ENCODE peak calls at places on chromosomes 11 and 22, in nine cellular contexts. One of them, this sample, is unnamed.

GRCh38 chr11:44889266-44889665 is 61.4 kb downstream of the TP53I11 start:
- ATAC-seq in IMR-90: peak; percentile 35
- ATAC-seq in upper lobe of left lung: no peak
- ATAC-seq in naive thymus-derived CD8-positive, alpha-beta T cell: no peak
- ATAC-seq in naive thymus-derived CD4-positive, alpha-beta T cell: no peak
- ATAC-seq in gastroesophageal sphincter: no peak
- ATAC-seq in foreskin keratinocyte: no peak
- ATAC-seq in lung: no peak
- ATAC-seq in Right ventricle myocardium superior: no peak
- ATAC-seq in this sample: no peak

GRCh38 chr11:119422505-119423416 is at the start of gene THY1:
- ATAC-seq in IMR-90: peak; percentile 81
- ATAC-seq in upper lobe of left lung: peak; percentile 77
- ATAC-seq in naive thymus-derived CD8-positive, alpha-beta T cell: no peak
- ATAC-seq in naive thymus-derived CD4-positive, alpha-beta T cell: no peak
- ATAC-seq in gastroesophageal sphincter: peak; percentile 62
- ATAC-seq in foreskin keratinocyte: peak; percentile 12
- ATAC-seq in lung: no peak
- ATAC-seq in Right ventricle myocardium superior: no peak
- ATAC-seq in this sample: peak; percentile 80

GRCh38 chr11:69272961-69273461 is 20.9 kb upstream of the MYEOV start:
- ATAC-seq in IMR-90: no peak
- ATAC-seq in upper lobe of left lung: no peak
- ATAC-seq in naive thymus-derived CD8-positive, alpha-beta T cell: no peak
- ATAC-seq in naive thymus-derived CD4-positive, alpha-beta T cell: no peak
- ATAC-seq in gastroesophageal sphincter: no peak
- ATAC-seq in foreskin keratinocyte: no peak
- ATAC-seq in lung: no peak
- ATAC-seq in Right ventricle myocardium superior: no peak
- ATAC-seq in this sample: no peak

GRCh38 chr22:44698531-44699421 is 3.2 kb upstream of the PRR5 start:
- ATAC-seq in IMR-90: peak; percentile 61
- ATAC-seq in upper lobe of left lung: peak; percentile 43
- ATAC-seq in naive thymus-derived CD8-positive, alpha-beta T cell: no peak
- ATAC-seq in naive thymus-derived CD4-positive, alpha-beta T cell: no peak
- ATAC-seq in gastroesophageal sphincter: peak; percentile 43
- ATAC-seq in foreskin keratinocyte: no peak
- ATAC-seq in lung: no peak
- ATAC-seq in Right ventricle myocardium superior: peak; percentile 13
- ATAC-seq in this sample: no peak

GRCh38 chr11:131486100-131486499 is 115.7 kb downstream of the NTM start:
- ATAC-seq in IMR-90: no peak
- ATAC-seq in upper lobe of left lung: no peak
- ATAC-seq in naive thymus-derived CD8-positive, alpha-beta T cell: no peak
- ATAC-seq in naive thymus-derived CD4-positive, alpha-beta T cell: no peak
- ATAC-seq in gastroesophageal sphincter: no peak
- ATAC-seq in foreskin keratinocyte: no peak
- ATAC-seq in lung: no peak
- ATAC-seq in Right ventricle myocardium superior: no peak
- ATAC-seq in this sample: no peak

GRCh38 chr11:36602143-36602542 is 4.1 kb upstream of the RAG2 start:
- ATAC-seq in IMR-90: no peak
- ATAC-seq in upper lobe of left lung: no peak
- ATAC-seq in naive thymus-derived CD8-positive, alpha-beta T cell: no peak
- ATAC-seq in naive thymus-derived CD4-positive, alpha-beta T cell: no peak
- ATAC-seq in gastroesophageal sphincter: no peak
- ATAC-seq in foreskin keratinocyte: no peak
- ATAC-seq in lung: no peak
- ATAC-seq in Right ventricle myocardium superior: no peak
- ATAC-seq in this sample: no peak

GRCh38 chr11:70762810-70763209 is 364.5 kb downstream of the CTTN start:
- ATAC-seq in IMR-90: no peak
- ATAC-seq in upper lobe of left lung: no peak
- ATAC-seq in naive thymus-derived CD8-positive, alpha-beta T cell: no peak
- ATAC-seq in naive thymus-derived CD4-positive, alpha-beta T cell: no peak
- ATAC-seq in gastroesophageal sphincter: no peak
- ATAC-seq in foreskin keratinocyte: no peak
- ATAC-seq in lung: no peak
- ATAC-seq in Right ventricle myocardium superior: no peak
- ATAC-seq in this sample: no peak

GRCh38 chr11:953513-953912 is 27.8 kb downstream of the AP2A2 start:
- ATAC-seq in IMR-90: no peak
- ATAC-seq in upper lobe of left lung: peak; percentile 13
- ATAC-seq in naive thymus-derived CD8-positive, alpha-beta T cell: no peak
- ATAC-seq in naive thymus-derived CD4-positive, alpha-beta T cell: no peak
- ATAC-seq in gastroesophageal sphincter: no peak
- ATAC-seq in foreskin keratinocyte: no peak
- ATAC-seq in lung: no peak
- ATAC-seq in Right ventricle myocardium superior: peak; percentile 23
- ATAC-seq in this sample: no peak

GRCh38 chr11:88139865-88140264 is 35.4 kb downstream of the RAB38 start:
- ATAC-seq in IMR-90: no peak
- ATAC-seq in upper lobe of left lung: no peak
- ATAC-seq in naive thymus-derived CD8-positive, alpha-beta T cell: no peak
- ATAC-seq in naive thymus-derived CD4-positive, alpha-beta T cell: no peak
- ATAC-seq in gastroesophageal sphincter: no peak
- ATAC-seq in foreskin keratinocyte: no peak
- ATAC-seq in lung: no peak
- ATAC-seq in Right ventricle myocardium superior: no peak
- ATAC-seq in this sample: no peak

GRCh38 chr11:10628506-10629236 is 60.2 kb upstream of the LYVE1 start:
- ATAC-seq in IMR-90: no peak
- ATAC-seq in upper lobe of left lung: no peak
- ATAC-seq in naive thymus-derived CD8-positive, alpha-beta T cell: no peak
- ATAC-seq in naive thymus-derived CD4-positive, alpha-beta T cell: peak; percentile 54
- ATAC-seq in gastroesophageal sphincter: no peak
- ATAC-seq in foreskin keratinocyte: no peak
- ATAC-seq in lung: no peak
- ATAC-seq in Right ventricle myocardium superior: no peak
- ATAC-seq in this sample: no peak

GRCh38 chr11:118443590-118444218 is 7.4 kb downstream of the KMT2A start:
- ATAC-seq in IMR-90: no peak
- ATAC-seq in upper lobe of left lung: no peak
- ATAC-seq in naive thymus-derived CD8-positive, alpha-beta T cell: no peak
- ATAC-seq in naive thymus-derived CD4-positive, alpha-beta T cell: peak; percentile 50
- ATAC-seq in gastroesophageal sphincter: no peak
- ATAC-seq in foreskin keratinocyte: no peak
- ATAC-seq in lung: no peak
- ATAC-seq in Right ventricle myocardium superior: no peak
- ATAC-seq in this sample: no peak

GRCh38 chr22:22043296-22044078 is 60.9 kb upstream of the TOP3B start:
- ATAC-seq in IMR-90: peak; percentile 42
- ATAC-seq in upper lobe of left lung: no peak
- ATAC-seq in naive thymus-derived CD8-positive, alpha-beta T cell: no peak
- ATAC-seq in naive thymus-derived CD4-positive, alpha-beta T cell: no peak
- ATAC-seq in gastroesophageal sphincter: no peak
- ATAC-seq in foreskin keratinocyte: no peak
- ATAC-seq in lung: no peak
- ATAC-seq in Right ventricle myocardium superior: no peak
- ATAC-seq in this sample: no peak

GRCh38 chr11:87583931-87584330 is 546.2 kb downstream of the TMEM135 start:
- ATAC-seq in IMR-90: no peak
- ATAC-seq in upper lobe of left lung: no peak
- ATAC-seq in naive thymus-derived CD8-positive, alpha-beta T cell: no peak
- ATAC-seq in naive thymus-derived CD4-positive, alpha-beta T cell: no peak
- ATAC-seq in gastroesophageal sphincter: no peak
- ATAC-seq in foreskin keratinocyte: peak; percentile 44
- ATAC-seq in lung: no peak
- ATAC-seq in Right ventricle myocardium superior: no peak
- ATAC-seq in this sample: no peak

GRCh38 chr22:47095395-47096122 is 333.1 kb downstream of the TBC1D22A start:
- ATAC-seq in IMR-90: no peak
- ATAC-seq in upper lobe of left lung: no peak
- ATAC-seq in naive thymus-derived CD8-positive, alpha-beta T cell: no peak
- ATAC-seq in naive thymus-derived CD4-positive, alpha-beta T cell: no peak
- ATAC-seq in gastroesophageal sphincter: no peak
- ATAC-seq in foreskin keratinocyte: no peak
- ATAC-seq in lung: no peak
- ATAC-seq in Right ventricle myocardium superior: no peak
- ATAC-seq in this sample: peak; percentile 47

GRCh38 chr22:30279389-30279788 is 9.9 kb downstream of the CASTOR1 start:
- ATAC-seq in IMR-90: no peak
- ATAC-seq in upper lobe of left lung: peak; percentile 78
- ATAC-seq in naive thymus-derived CD8-positive, alpha-beta T cell: no peak
- ATAC-seq in naive thymus-derived CD4-positive, alpha-beta T cell: peak; percentile 63
- ATAC-seq in gastroesophageal sphincter: peak; percentile 56
- ATAC-seq in foreskin keratinocyte: no peak
- ATAC-seq in lung: peak; percentile 31
- ATAC-seq in Right ventricle myocardium superior: peak; percentile 38
- ATAC-seq in this sample: no peak

GRCh38 chr11:11148104-11148509 is 204.9 kb downstream of the CSNK2A3 start:
- ATAC-seq in IMR-90: peak; percentile 100
- ATAC-seq in upper lobe of left lung: peak; percentile 92
- ATAC-seq in naive thymus-derived CD8-positive, alpha-beta T cell: no peak
- ATAC-seq in naive thymus-derived CD4-positive, alpha-beta T cell: no peak
- ATAC-seq in gastroesophageal sphincter: peak; percentile 97
- ATAC-seq in foreskin keratinocyte: peak; percentile 89
- ATAC-seq in lung: peak; percentile 79
- ATAC-seq in Right ventricle myocardium superior: peak; percentile 98
- ATAC-seq in this sample: peak; percentile 93

GRCh38 chr11:27505781-27506180 is 788 bp downstream of the LIN7C start:
- ATAC-seq in IMR-90: no peak
- ATAC-seq in upper lobe of left lung: no peak
- ATAC-seq in naive thymus-derived CD8-positive, alpha-beta T cell: peak; percentile 1
- ATAC-seq in naive thymus-derived CD4-positive, alpha-beta T cell: no peak
- ATAC-seq in gastroesophageal sphincter: no peak
- ATAC-seq in foreskin keratinocyte: peak; percentile 3
- ATAC-seq in lung: peak; percentile 7
- ATAC-seq in Right ventricle myocardium superior: peak; percentile 1
- ATAC-seq in this sample: peak; percentile 6

GRCh38 chr11:65780770-65781151 is at the start of gene AP5B1:
- ATAC-seq in IMR-90: peak; percentile 76
- ATAC-seq in upper lobe of left lung: peak; percentile 85
- ATAC-seq in naive thymus-derived CD8-positive, alpha-beta T cell: peak; percentile 71
- ATAC-seq in naive thymus-derived CD4-positive, alpha-beta T cell: peak; percentile 73
- ATAC-seq in gastroesophageal sphincter: peak; percentile 78
- ATAC-seq in foreskin keratinocyte: peak; percentile 66
- ATAC-seq in lung: peak; percentile 79
- ATAC-seq in Right ventricle myocardium superior: peak; percentile 82
- ATAC-seq in this sample: peak; percentile 60

GRCh38 chr11:63375434-63375833 is 5.8 kb downstream of the SLC22A9 start:
- ATAC-seq in IMR-90: no peak
- ATAC-seq in upper lobe of left lung: no peak
- ATAC-seq in naive thymus-derived CD8-positive, alpha-beta T cell: no peak
- ATAC-seq in naive thymus-derived CD4-positive, alpha-beta T cell: no peak
- ATAC-seq in gastroesophageal sphincter: no peak
- ATAC-seq in foreskin keratinocyte: no peak
- ATAC-seq in lung: no peak
- ATAC-seq in Right ventricle myocardium superior: no peak
- ATAC-seq in this sample: no peak

GRCh38 chr11:11146830-11147229 is 206.2 kb downstream of the CSNK2A3 start:
- ATAC-seq in IMR-90: no peak
- ATAC-seq in upper lobe of left lung: no peak
- ATAC-seq in naive thymus-derived CD8-positive, alpha-beta T cell: no peak
- ATAC-seq in naive thymus-derived CD4-positive, alpha-beta T cell: no peak
- ATAC-seq in gastroesophageal sphincter: no peak
- ATAC-seq in foreskin keratinocyte: no peak
- ATAC-seq in lung: no peak
- ATAC-seq in Right ventricle myocardium superior: peak; percentile 20
- ATAC-seq in this sample: no peak

GRCh38 chr11:74697722-74698121 is 33.5 kb downstream of the CHRDL2 start:
- ATAC-seq in IMR-90: no peak
- ATAC-seq in upper lobe of left lung: no peak
- ATAC-seq in naive thymus-derived CD8-positive, alpha-beta T cell: no peak
- ATAC-seq in naive thymus-derived CD4-positive, alpha-beta T cell: no peak
- ATAC-seq in gastroesophageal sphincter: no peak
- ATAC-seq in foreskin keratinocyte: no peak
- ATAC-seq in lung: no peak
- ATAC-seq in Right ventricle myocardium superior: no peak
- ATAC-seq in this sample: no peak

GRCh38 chr11:105298630-105299029 is 159.1 kb upstream of the CARD18 start:
- ATAC-seq in IMR-90: peak; percentile 46
- ATAC-seq in upper lobe of left lung: no peak
- ATAC-seq in naive thymus-derived CD8-positive, alpha-beta T cell: no peak
- ATAC-seq in naive thymus-derived CD4-positive, alpha-beta T cell: no peak
- ATAC-seq in gastroesophageal sphincter: no peak
- ATAC-seq in foreskin keratinocyte: peak; percentile 70
- ATAC-seq in lung: no peak
- ATAC-seq in Right ventricle myocardium superior: no peak
- ATAC-seq in this sample: no peak

GRCh38 chr11:501001-501682 is 5.9 kb downstream of the RNH1 start:
- ATAC-seq in IMR-90: no peak
- ATAC-seq in upper lobe of left lung: no peak
- ATAC-seq in naive thymus-derived CD8-positive, alpha-beta T cell: no peak
- ATAC-seq in naive thymus-derived CD4-positive, alpha-beta T cell: no peak
- ATAC-seq in gastroesophageal sphincter: no peak
- ATAC-seq in foreskin keratinocyte: no peak
- ATAC-seq in lung: no peak
- ATAC-seq in Right ventricle myocardium superior: peak; percentile 21
- ATAC-seq in this sample: no peak

GRCh38 chr11:130166457-130166784 is 6.8 kb downstream of the ST14 start:
- ATAC-seq in IMR-90: peak; percentile 100
- ATAC-seq in upper lobe of left lung: peak; percentile 85
- ATAC-seq in naive thymus-derived CD8-positive, alpha-beta T cell: peak; percentile 61
- ATAC-seq in naive thymus-derived CD4-positive, alpha-beta T cell: peak; percentile 48
- ATAC-seq in gastroesophageal sphincter: no peak
- ATAC-seq in foreskin keratinocyte: peak; percentile 94
- ATAC-seq in lung: peak; percentile 66
- ATAC-seq in Right ventricle myocardium superior: peak; percentile 14
- ATAC-seq in this sample: peak; percentile 99

GRCh38 chr11:101176381-101176780 is 46.8 kb upstream of the PGR start:
- ATAC-seq in IMR-90: no peak
- ATAC-seq in upper lobe of left lung: no peak
- ATAC-seq in naive thymus-derived CD8-positive, alpha-beta T cell: no peak
- ATAC-seq in naive thymus-derived CD4-positive, alpha-beta T cell: no peak
- ATAC-seq in gastroesophageal sphincter: no peak
- ATAC-seq in foreskin keratinocyte: peak; percentile 66
- ATAC-seq in lung: no peak
- ATAC-seq in Right ventricle myocardium superior: no peak
- ATAC-seq in this sample: no peak

GRCh38 chr22:46462726-46463371 is 74.6 kb downstream of the CELSR1 start:
- ATAC-seq in IMR-90: no peak
- ATAC-seq in upper lobe of left lung: no peak
- ATAC-seq in naive thymus-derived CD8-positive, alpha-beta T cell: no peak
- ATAC-seq in naive thymus-derived CD4-positive, alpha-beta T cell: no peak
- ATAC-seq in gastroesophageal sphincter: no peak
- ATAC-seq in foreskin keratinocyte: peak; percentile 72
- ATAC-seq in lung: no peak
- ATAC-seq in Right ventricle myocardium superior: no peak
- ATAC-seq in this sample: peak; percentile 84

GRCh38 chr11:17314232-17314547 is 37.4 kb upstream of the NCR3LG1 start:
- ATAC-seq in IMR-90: peak; percentile 93
- ATAC-seq in upper lobe of left lung: peak; percentile 50
- ATAC-seq in naive thymus-derived CD8-positive, alpha-beta T cell: no peak
- ATAC-seq in naive thymus-derived CD4-positive, alpha-beta T cell: no peak
- ATAC-seq in gastroesophageal sphincter: no peak
- ATAC-seq in foreskin keratinocyte: peak; percentile 95
- ATAC-seq in lung: no peak
- ATAC-seq in Right ventricle myocardium superior: no peak
- ATAC-seq in this sample: peak; percentile 96

GRCh38 chr22:43241699-43242386 is 54.9 kb upstream of the TTLL12 start:
- ATAC-seq in IMR-90: no peak
- ATAC-seq in upper lobe of left lung: no peak
- ATAC-seq in naive thymus-derived CD8-positive, alpha-beta T cell: no peak
- ATAC-seq in naive thymus-derived CD4-positive, alpha-beta T cell: no peak
- ATAC-seq in gastroesophageal sphincter: no peak
- ATAC-seq in foreskin keratinocyte: no peak
- ATAC-seq in lung: no peak
- ATAC-seq in Right ventricle myocardium superior: no peak
- ATAC-seq in this sample: no peak

GRCh38 chr11:79030448-79030847 is 410.4 kb downstream of the TENM4 start:
- ATAC-seq in IMR-90: no peak
- ATAC-seq in upper lobe of left lung: no peak
- ATAC-seq in naive thymus-derived CD8-positive, alpha-beta T cell: no peak
- ATAC-seq in naive thymus-derived CD4-positive, alpha-beta T cell: no peak
- ATAC-seq in gastroesophageal sphincter: peak; percentile 55
- ATAC-seq in foreskin keratinocyte: peak; percentile 14
- ATAC-seq in lung: no peak
- ATAC-seq in Right ventricle myocardium superior: peak; percentile 87
- ATAC-seq in this sample: no peak

GRCh38 chr11:115462004-115462541 is 42.1 kb downstream of the CADM1 start:
- ATAC-seq in IMR-90: no peak
- ATAC-seq in upper lobe of left lung: no peak
- ATAC-seq in naive thymus-derived CD8-positive, alpha-beta T cell: no peak
- ATAC-seq in naive thymus-derived CD4-positive, alpha-beta T cell: no peak
- ATAC-seq in gastroesophageal sphincter: no peak
- ATAC-seq in foreskin keratinocyte: no peak
- ATAC-seq in lung: no peak
- ATAC-seq in Right ventricle myocardium superior: peak; percentile 85
- ATAC-seq in this sample: no peak

GRCh38 chr11:109076870-109077269 is 345.1 kb upstream of the C11orf87 start:
- ATAC-seq in IMR-90: no peak
- ATAC-seq in upper lobe of left lung: no peak
- ATAC-seq in naive thymus-derived CD8-positive, alpha-beta T cell: no peak
- ATAC-seq in naive thymus-derived CD4-positive, alpha-beta T cell: no peak
- ATAC-seq in gastroesophageal sphincter: no peak
- ATAC-seq in foreskin keratinocyte: no peak
- ATAC-seq in lung: no peak
- ATAC-seq in Right ventricle myocardium superior: no peak
- ATAC-seq in this sample: peak; percentile 56

This sample was measured in SK-N-SH treated with all-trans-retinoic acid at 6 μM for 48 hours.